ENCODE peak calls at places on chromosomes 13 and 19, in four cellular contexts. U, N, Y and X are unnamed samples.

GRCh38 chr13:114022309-114022669 is 48.4 kb upstream of the C13orf46 start:
- DNase-seq in U (no peak), N (no peak), Y (no peak), X (no peak)

GRCh38 chr19:20318616-20319015 is 151.6 kb downstream of the ZNF486 start:
- DNase-seq in U (no peak), N (no peak), Y (no peak), X (no peak)

GRCh38 chr19:51702754-51703654 is 9.9 kb downstream of the SPACA6 start:
- DNase-seq in U (no peak), N (no peak), Y (no peak), X (peak; percentile 22)

GRCh38 chr13:72141845-72142470 is 275.0 kb upstream of the DACH1 start:
- DNase-seq in U (no peak), N (no peak), Y (no peak), X (no peak)

GRCh38 chr13:46378411-46378810 is 8.6 kb downstream of the RUBCNL start:
- DNase-seq in U (no peak), N (no peak), Y (no peak), X (no peak)

GRCh38 chr13:25859528-25859927 is 192.3 kb downstream of the SHISA2 start:
- DNase-seq in U (no peak), N (no peak), Y (no peak), X (no peak)

GRCh38 chr13:93388701-93389100 is 162.1 kb downstream of the GPC6 start:
- DNase-seq in U (no peak), N (no peak), Y (no peak), X (no peak)

GRCh38 chr13:95954266-95954665 is 98.9 kb downstream of the UGGT2 start:
- DNase-seq in U (no peak), N (no peak), Y (no peak), X (no peak)

GRCh38 chr19:32387701-32388392 is 17.7 kb upstream of the DPY19L3 start:
- DNase-seq in U (no peak), N (no peak), Y (no peak), X (no peak)

GRCh38 chr19:35959040-35959967 is 23.1 kb downstream of the LRFN3 start:
- DNase-seq in U (peak; percentile 57), N (no peak), Y (no peak), X (peak; percentile 63)

GRCh38 chr19:17214531-17215124 is 529 bp upstream of the USE1 start:
- DNase-seq in U (peak; percentile 29), N (no peak), Y (no peak), X (peak; percentile 62)

GRCh38 chr13:114177245-114178010 is 1.6 kb upstream of the CFAP97D2 start:
- DNase-seq in U (no peak), N (no peak), Y (no peak), X (no peak)

GRCh38 chr13:105232403-105232802 is 1303.1 kb downstream of the EFNB2 start:
- DNase-seq in U (no peak), N (no peak), Y (no peak), X (no peak)

GRCh38 chr19:31976775-31977536 is 368.5 kb upstream of the ZNF507 start:
- DNase-seq in U (no peak), N (no peak), Y (no peak), X (no peak)

GRCh38 chr13:29583073-29583785 is 12.3 kb downstream of the SLC7A1 start:
- DNase-seq in U (peak; percentile 23), N (no peak), Y (no peak), X (no peak)

GRCh38 chr13:85436029-85436428 is 363.2 kb downstream of the SLITRK6 start:
- DNase-seq in U (no peak), N (no peak), Y (no peak), X (peak; percentile 38)

GRCh38 chr13:60974296-60974695 is 441.4 kb downstream of the PCDH20 start:
- DNase-seq in U (no peak), N (no peak), Y (no peak), X (no peak)

GRCh38 chr19:51802775-51803174 is 7.8 kb downstream of the FPR3 start:
- DNase-seq in U (no peak), N (no peak), Y (no peak), X (no peak)

GRCh38 chr13:27186295-27186694 is 14.7 kb upstream of the USP12 start:
- DNase-seq in U (no peak), N (no peak), Y (no peak), X (no peak)

GRCh38 chr13:78238911-78239310 is 320.3 kb upstream of the EDNRB start:
- DNase-seq in U (no peak), N (no peak), Y (no peak), X (no peak)

GRCh38 chr13:26324867-26325266 is 70.9 kb downstream of the CDK8 start:
- DNase-seq in U (no peak), N (no peak), Y (no peak), X (no peak)

GRCh38 chr13:41074523-41074922 is 13.2 kb downstream of the WBP4 start:
- DNase-seq in U (no peak), N (no peak), Y (no peak), X (no peak)
- H3K36me3 ChIP-seq in U (peaks cover 58% of the 10 kb centered on the region), N (peaks cover 14% of the 10 kb centered on the region), Y (peaks cover 62% of the 10 kb centered on the region), X (peaks cover 48% of the 10 kb centered on the region)

GRCh38 chr13:28340272-28340793 is 154.6 kb downstream of the FLT1 start:
- DNase-seq in U (no peak), N (no peak), Y (no peak), X (no peak)

GRCh38 chr13:28338742-28339141 is 156.2 kb downstream of the FLT1 start:
- DNase-seq in U (no peak), N (no peak), Y (no peak), X (no peak)

GRCh38 chr13:28337196-28338045 is 157.5 kb downstream of the FLT1 start:
- DNase-seq in U (no peak), N (no peak), Y (no peak), X (no peak)

GRCh38 chr13:28338202-28338601 is 156.7 kb downstream of the FLT1 start:
- DNase-seq in U (no peak), N (no peak), Y (no peak), X (no peak)

DNA sequence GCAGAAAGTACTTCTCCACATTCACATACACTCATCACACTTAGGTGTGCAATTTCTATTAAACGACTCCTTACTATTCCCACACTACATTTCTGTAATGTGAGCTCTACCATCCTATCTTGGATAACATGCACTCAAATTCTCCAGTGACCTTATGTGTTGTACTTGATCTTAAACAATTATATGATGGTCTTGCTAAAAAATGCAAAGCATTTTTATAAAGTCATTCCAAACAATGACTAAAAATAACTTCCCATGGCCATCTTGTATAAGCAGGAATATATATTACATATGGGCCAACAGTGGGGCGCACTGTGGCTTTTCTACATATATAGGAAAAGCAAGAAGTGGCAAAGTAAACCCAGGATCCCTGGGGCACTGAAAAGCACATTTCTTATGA is 155.5 kb downstream of the FLT1 start:
- DNase-seq in U (no peak), N (no peak), Y (no peak), X (no peak)
- TF ChIP-seq NFIC in U (no peak), N (no peak), Y (no peak), X (no peak)

DNA sequence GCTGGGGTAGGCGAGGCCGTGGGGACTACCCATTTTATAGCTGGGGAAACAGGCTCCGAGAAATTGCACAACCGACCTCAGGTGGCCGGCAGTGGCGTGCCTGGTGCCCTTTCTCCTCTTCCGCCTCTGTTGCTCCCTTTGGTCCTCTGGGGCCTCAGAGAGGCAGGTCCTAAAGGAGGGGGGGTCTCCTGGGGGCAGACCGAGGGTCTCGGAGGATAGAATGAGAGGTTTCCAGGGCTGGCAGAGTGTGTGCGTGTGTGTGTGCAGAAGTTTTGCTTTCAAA is 11.3 kb downstream of the STX10 start:
- DNase-seq in U (no peak), N (no peak), Y (no peak), X (no peak)
- H3K36me3 ChIP-seq in U (peaks cover 60% of the 10 kb centered on the region), N (peaks cover 11% of the 10 kb centered on the region), Y (peaks cover 48% of the 10 kb centered on the region), X (peaks cover 14% of the 10 kb centered on the region)

DNA sequence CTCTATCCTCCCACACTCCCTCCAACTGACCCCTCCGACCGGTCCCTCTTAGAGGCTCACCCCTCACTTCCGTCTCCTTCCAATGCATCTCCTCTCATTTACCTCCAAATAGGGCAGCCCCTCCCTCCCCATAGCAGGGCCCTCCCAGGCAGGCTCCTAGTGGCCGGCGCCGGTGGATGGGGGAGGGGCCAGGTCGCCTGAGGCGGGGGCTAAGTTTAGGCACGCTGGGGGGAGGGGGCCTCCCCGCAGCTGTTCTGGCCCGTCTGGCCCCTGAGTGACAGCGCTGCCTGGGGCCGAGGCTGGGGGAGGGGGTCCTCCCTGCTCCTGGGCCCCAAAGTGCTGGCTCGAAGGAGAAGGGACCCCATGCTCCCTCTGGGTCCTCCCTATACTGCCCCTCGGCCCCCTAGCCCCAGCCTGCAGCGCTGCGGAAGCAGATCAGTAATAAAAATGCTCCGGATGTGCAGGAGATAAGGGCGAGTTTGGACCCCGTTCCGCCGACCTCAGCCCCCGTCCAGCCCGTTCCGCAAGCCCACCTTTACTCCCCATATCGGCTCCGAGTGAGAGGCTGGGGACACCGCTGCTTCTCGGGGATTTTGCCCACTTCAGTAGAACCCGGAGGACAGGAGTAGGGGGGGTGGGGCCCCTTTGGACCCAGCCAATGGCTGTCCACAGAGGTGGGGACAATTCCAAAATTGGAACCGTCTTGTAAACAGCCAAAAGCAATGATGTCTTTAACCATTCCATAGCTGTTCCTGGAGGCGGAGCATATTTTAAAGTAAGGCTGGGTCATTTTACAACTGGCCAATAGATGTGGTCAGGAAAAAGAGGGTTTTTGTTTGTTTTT is 4.0 kb downstream of the RTN2 start:
- DNase-seq in U (peak; percentile 84), N (no peak), Y (peak; percentile 68), X (peak; percentile 28)
- TF ChIP-seq NFIC in U (no peak), N (no peak), Y (no peak), X (no peak)

GRCh38 chr19:5623397-5624153 is 692 bp downstream of the SAFB start:
- DNase-seq in U (peak; percentile 47), N (no peak), Y (no peak), X (peak; percentile 55)
- H3K36me3 ChIP-seq in U (peaks cover 73% of the 10 kb centered on the region), N (peaks cover 30% of the 10 kb centered on the region), Y (peaks cover 46% of the 10 kb centered on the region), X (peaks cover 57% of the 10 kb centered on the region)

GRCh38 chr19:1747285-1748114 is 5.8 kb upstream of the ONECUT3 start:
- DNase-seq in U (peak; percentile 91), N (no peak), Y (peak; percentile 66), X (no peak)
- TF ChIP-seq NFIC in U (peak; percentile 80), N (no peak), Y (no peak), X (peak; percentile 26)

DNA sequence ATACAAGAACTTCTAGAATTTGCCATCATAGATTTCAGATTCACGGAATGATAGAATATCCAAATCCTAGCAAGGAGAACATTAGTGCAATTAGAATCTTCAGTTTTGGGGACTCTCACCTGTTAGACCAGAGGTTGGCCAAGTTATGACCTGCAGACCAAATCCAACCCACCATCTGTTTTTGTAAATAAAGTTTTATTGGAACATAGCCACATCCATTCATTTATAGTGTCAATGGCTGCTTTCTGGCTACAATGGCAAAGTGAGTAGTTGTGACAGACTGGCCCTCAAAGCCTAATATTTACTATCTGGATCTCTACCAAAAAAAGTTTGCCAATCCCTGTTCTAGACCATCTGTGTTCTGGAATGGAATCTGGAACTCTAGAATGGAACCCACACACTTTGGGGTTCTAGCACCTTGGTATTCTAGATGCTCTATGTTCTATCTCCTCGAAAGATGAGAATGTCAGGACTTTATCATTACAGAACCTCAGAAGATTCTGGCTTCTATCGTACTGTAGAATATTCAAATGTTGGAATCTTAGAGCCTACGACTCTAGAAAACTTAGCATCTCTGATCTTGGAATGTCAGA is 2.5 kb downstream of the KPTN start:
- DNase-seq in U (no peak), N (no peak), Y (no peak), X (no peak)
- H3K36me3 ChIP-seq in U (peaks cover 8% of the 10 kb centered on the region), N (peaks cover 2% of the 10 kb centered on the region), Y (no peaks in the 10 kb centered on the region), X (no peaks in the 10 kb centered on the region)